ENCODE peak calls at places on chromosomes 16 and 17, in ten cellular contexts. A is HFF-Myc; J is transverse colon; G is activated T-cell treated with anti-CD3 and anti-CD28 coated beads, Interleukin-2, amount 50 U/mL, for 48 hours; Q is HS-5; B is ovary; L is tibial artery; D is NCI-H748 treated with DMSO at 0.1 percent for 48 hours; U is activated naive CD4-positive, alpha-beta T cell treated with anti-CD3 and anti-CD28 coated beads for 36 hours; H is activated CD8-positive, alpha-beta memory T cell treated with anti-CD3 and anti-CD28 coated beads for 48 hours. W is an unnamed sample.

GRCh38 chr17:28370035-28370743 is at the start of gene VTN:
- DNase-seq in B (no peak), J (no peak), G (no peak), L (peak), A (no peak), U (no peak), H (no peak), D (no peak), Q (no peak), W (no peak)

GRCh38 chr17:32019228-32019627 is 12.0 kb downstream of the LRRC37B start:
- DNase-seq in U (no peak), G (no peak), L (no peak), Q (no peak), J (no peak), B (no peak), H (no peak), A (no peak), D (no peak), W (no peak)

GRCh38 chr16:84834403-84834772 is 14.6 kb downstream of the CRISPLD2 start:
- DNase-seq in B (no peak), A (no peak), J (no peak), Q (no peak), U (no peak), D (no peak), G (no peak), H (no peak), L (no peak), W (no peak)

GRCh38 chr17:7294614-7295153 is at the start of gene YBX2:
- DNase-seq in H (no peak), D (peak), B (peak), G (peak), U (peak), Q (no peak), L (no peak), A (no peak), J (peak), W (peak)

GRCh38 chr16:11743308-11744074 is 834 bp upstream of the TXNDC11 start:
- DNase-seq in J (peak), B (no peak), L (peak), H (no peak), Q (peak), G (peak), D (no peak), A (no peak), U (peak), W (peak)

GRCh38 chr17:32497431-32498205 is 10.8 kb downstream of the CDK5R1 start:
- DNase-seq in B (no peak), D (no peak), J (no peak), G (no peak), H (no peak), U (no peak), L (no peak), A (no peak), Q (no peak), W (no peak)

GRCh38 chr17:65472602-65473001 is 88.8 kb downstream of the AXIN2 start:
- DNase-seq in H (no peak), G (no peak), A (no peak), U (no peak), Q (no peak), B (no peak), D (no peak), L (peak), J (no peak), W (no peak)

GRCh38 chr17:14302421-14303099 is 1.7 kb downstream of the HS3ST3B1 start:
- DNase-seq in U (peak), J (peak), H (peak), Q (no peak), B (peak), G (peak), A (no peak), L (peak), D (peak), W (peak)

GRCh38 chr17:30433514-30433913 is 43.7 kb upstream of the GOSR1 start:
- DNase-seq in L (no peak), J (no peak), B (no peak), H (no peak), U (no peak), D (no peak), Q (peak), G (no peak), A (peak), W (peak)

GRCh38 chr16:10609410-10609774 is 29.0 kb upstream of the EMP2 start:
- DNase-seq in Q (peak), U (no peak), A (peak), B (no peak), D (no peak), G (no peak), J (no peak), H (no peak), L (no peak), W (no peak)

GRCh38 chr17:1002771-1003555 is 6.0 kb downstream of the TIMM22 start:
- DNase-seq in D (no peak), Q (no peak), L (no peak), G (no peak), U (no peak), J (no peak), B (no peak), H (no peak), A (no peak), W (no peak)

GRCh38 chr17:55420776-55421178 is 858 bp downstream of the MMD start:
- DNase-seq in G (peak), Q (no peak), H (peak), D (no peak), L (peak), B (no peak), J (peak), A (no peak), U (peak), W (no peak)

GRCh38 chr17:34375598-34375997 is 12.6 kb upstream of the CCL1 start:
- DNase-seq in U (no peak), L (no peak), Q (no peak), J (no peak), B (no peak), H (no peak), D (no peak), G (no peak), A (no peak), W (no peak)

GRCh38 chr17:19301973-19302372 is 60.5 kb downstream of the B9D1 start:
- DNase-seq in B (no peak), A (no peak), D (no peak), G (no peak), H (no peak), J (no peak), L (no peak), U (no peak), Q (no peak), W (no peak)

GRCh38 chr17:81509687-81510523 is 2.7 kb downstream of the ACTG1 start:
- DNase-seq in U (peak), D (no peak), L (no peak), Q (no peak), G (peak), B (no peak), H (no peak), J (no peak), A (no peak), W (no peak)

GRCh38 chr16:88366032-88366703 is 16.6 kb upstream of the ZNF469 start:
- DNase-seq in J (no peak), H (no peak), D (no peak), Q (no peak), U (no peak), A (no peak), B (no peak), L (no peak), G (no peak), W (no peak)

GRCh38 chr16:70444249-70445063 is 5.6 kb upstream of the ST3GAL2 start:
- DNase-seq in H (no peak), A (no peak), B (no peak), L (no peak), G (no peak), Q (no peak), J (peak), U (no peak), D (no peak), W (no peak)

GRCh38 chr17:31880311-31880710 is 21.2 kb downstream of the UTP6 start:
- DNase-seq in G (no peak), J (no peak), Q (no peak), H (no peak), B (no peak), U (no peak), A (no peak), D (no peak), L (no peak), W (no peak)

GRCh38 chr17:59617141-59617757 is 2.4 kb upstream of the CLTC start:
- DNase-seq in H (no peak), U (no peak), G (no peak), L (no peak), Q (no peak), J (no peak), B (no peak), A (no peak), D (no peak), W (no peak)

GRCh38 chr16:29662729-29663019 is 373 bp upstream of the SPN start:
- DNase-seq in A (no peak), U (peak), Q (no peak), B (no peak), G (no peak), J (peak), D (no peak), L (no peak), H (no peak), W (no peak)

GRCh38 chr17:75267403-75268232 is 3.4 kb downstream of the MIF4GD start:
- DNase-seq in D (no peak), A (no peak), L (no peak), U (no peak), B (no peak), G (no peak), Q (no peak), J (peak), H (no peak), W (no peak)

GRCh38 chr17:80960797-80961452 is 30.7 kb upstream of the CHMP6 start:
- DNase-seq in D (no peak), Q (no peak), G (no peak), J (no peak), U (no peak), A (no peak), L (no peak), B (peak), H (no peak), W (no peak)

GRCh38 chr17:51224615-51225262 is 35.1 kb downstream of the MBTD1 start:
- DNase-seq in Q (no peak), D (no peak), A (no peak), L (no peak), G (no peak), J (no peak), B (no peak), H (no peak), U (no peak), W (no peak)

GRCh38 chr17:12342609-12343248 is 322.1 kb downstream of the MAP2K4 start:
- DNase-seq in B (no peak), A (peak), D (no peak), L (no peak), U (peak), H (no peak), Q (no peak), J (peak), G (peak), W (peak)

GRCh38 chr16:81446318-81447275 is 2.0 kb downstream of the CMIP start:
- DNase-seq in J (peak), A (no peak), L (no peak), Q (no peak), D (no peak), U (peak), H (no peak), B (no peak), G (peak), W (no peak)

GRCh38 chr17:77516902-77517301 is 376.1 kb downstream of the SEC14L1 start:
- DNase-seq in J (no peak), U (no peak), L (no peak), D (no peak), H (no peak), G (no peak), B (no peak), Q (peak), A (peak), W (no peak)